ENCODE peak calls at places on chromosomes 12 and 14, in ten cellular contexts. H, B, V, T, Y, K, N, W, F and X are unnamed samples.

GRCh38 chr12:58633479-58633878 is 286.8 kb downstream of the LRIG3 start:
- DNase-seq in H (no peak), B (no peak), V (no peak), T (no peak), Y (no peak), K (no peak), N (no peak), W (no peak), F (no peak), X (no peak)

GRCh38 chr14:36785511-36785910 is 123.9 kb downstream of the PAX9 start:
- DNase-seq in H (no peak), B (no peak), V (no peak), T (no peak), Y (no peak), K (peak; percentile 43), N (no peak), W (no peak), F (no peak), X (no peak)

GRCh38 chr12:58554522-58555157 is 365.7 kb downstream of the LRIG3 start:
- DNase-seq in H (no peak), B (no peak), V (no peak), T (no peak), Y (no peak), K (no peak), N (no peak), W (no peak), F (no peak), X (no peak)

GRCh38 chr12:104137175-104137901 is 672 bp downstream of the NFYB start:
- DNase-seq in H (peak; percentile 61), B (peak; percentile 15), V (peak; percentile 46), T (peak; percentile 44), Y (peak; percentile 24), K (peak; percentile 49), N (peak; percentile 54), W (peak; percentile 56), F (no peak), X (peak; percentile 48)

GRCh38 chr12:127272864-127273263 is 994.1 kb upstream of the TMEM132C start:
- DNase-seq in H (no peak), B (no peak), V (no peak), T (no peak), Y (no peak), K (peak; percentile 95), N (peak; percentile 98), W (no peak), F (no peak), X (no peak)

GRCh38 chr12:113291586-113291985 is 43.3 kb downstream of the SLC8B1 start:
- DNase-seq in H (no peak), B (no peak), V (no peak), T (no peak), Y (no peak), K (no peak), N (no peak), W (no peak), F (no peak), X (no peak)

GRCh38 chr12:97612075-97612474 is 149.5 kb downstream of the RMST start:
- DNase-seq in H (no peak), B (no peak), V (no peak), T (no peak), Y (no peak), K (no peak), N (no peak), W (no peak), F (no peak), X (no peak)

GRCh38 chr12:132284071-132284492 is 45.3 kb downstream of the GALNT9 start:
- DNase-seq in H (no peak), B (no peak), V (no peak), T (no peak), Y (no peak), K (no peak), N (peak; percentile 42), W (no peak), F (no peak), X (no peak)

GRCh38 chr12:5956987-5957386 is 11.9 kb upstream of the ANO2 start:
- DNase-seq in H (no peak), B (no peak), V (no peak), T (no peak), Y (no peak), K (peak; percentile 24), N (no peak), W (no peak), F (no peak), X (no peak)

GRCh38 chr12:104656383-104656782 is 199.6 kb downstream of the CHST11 start:
- DNase-seq in H (no peak), B (no peak), V (no peak), T (no peak), Y (no peak), K (no peak), N (no peak), W (no peak), F (no peak), X (no peak)

GRCh38 chr14:58426819-58427288 is 477 bp downstream of the TIMM9 start:
- DNase-seq in H (peak; percentile 74), B (peak; percentile 29), V (peak; percentile 75), T (peak; percentile 58), Y (peak; percentile 58), K (peak; percentile 59), N (peak; percentile 68), W (peak; percentile 55), F (no peak), X (peak; percentile 57)

GRCh38 chr14:73173092-73173735 is 36.9 kb downstream of the PSEN1 start:
- DNase-seq in H (no peak), B (no peak), V (peak; percentile 36), T (no peak), Y (no peak), K (peak; percentile 55), N (peak; percentile 74), W (peak; percentile 40), F (no peak), X (no peak)

GRCh38 chr12:1534708-1535107 is 59.7 kb downstream of the FBXL14 start:
- DNase-seq in H (no peak), B (no peak), V (no peak), T (no peak), Y (no peak), K (no peak), N (no peak), W (peak; percentile 40), F (no peak), X (no peak)

GRCh38 chr14:47676301-47676617 is 854 bp upstream of the MDGA2 start:
- DNase-seq in H (no peak), B (no peak), V (no peak), T (no peak), Y (no peak), K (no peak), N (no peak), W (no peak), F (no peak), X (no peak)
- TF ChIP-seq CTCF in H (no peak), B (no peak), V (no peak), T (no peak), Y (no peak), K (no peak), N (no peak), W (no peak), F (no peak), X (no peak)

GRCh38 chr14:91058017-91058675 is 2.3 kb downstream of the RPS6KA5 start:
- DNase-seq in H (no peak), B (no peak), V (no peak), T (no peak), Y (no peak), K (peak; percentile 58), N (peak; percentile 3), W (no peak), F (no peak), X (no peak)

GRCh38 chr14:91062600-91062999 is 2.2 kb upstream of the RPS6KA5 start:
- DNase-seq in H (no peak), B (no peak), V (no peak), T (no peak), Y (no peak), K (peak; percentile 27), N (no peak), W (no peak), F (no peak), X (no peak)

GRCh38 chr14:91060472-91061308 is at the start of gene RPS6KA5:
- DNase-seq in H (peak; percentile 100), B (peak; percentile 99), V (peak; percentile 100), T (peak; percentile 100), Y (peak; percentile 96), K (peak; percentile 100), N (peak; percentile 100), W (peak; percentile 95), F (peak; percentile 99), X (peak; percentile 99)

GRCh38 chr14:91061309-91061887 is 957 bp upstream of the RPS6KA5 start:
- DNase-seq in H (no peak), B (no peak), V (no peak), T (no peak), Y (no peak), K (no peak), N (no peak), W (no peak), F (no peak), X (no peak)

DNA sequence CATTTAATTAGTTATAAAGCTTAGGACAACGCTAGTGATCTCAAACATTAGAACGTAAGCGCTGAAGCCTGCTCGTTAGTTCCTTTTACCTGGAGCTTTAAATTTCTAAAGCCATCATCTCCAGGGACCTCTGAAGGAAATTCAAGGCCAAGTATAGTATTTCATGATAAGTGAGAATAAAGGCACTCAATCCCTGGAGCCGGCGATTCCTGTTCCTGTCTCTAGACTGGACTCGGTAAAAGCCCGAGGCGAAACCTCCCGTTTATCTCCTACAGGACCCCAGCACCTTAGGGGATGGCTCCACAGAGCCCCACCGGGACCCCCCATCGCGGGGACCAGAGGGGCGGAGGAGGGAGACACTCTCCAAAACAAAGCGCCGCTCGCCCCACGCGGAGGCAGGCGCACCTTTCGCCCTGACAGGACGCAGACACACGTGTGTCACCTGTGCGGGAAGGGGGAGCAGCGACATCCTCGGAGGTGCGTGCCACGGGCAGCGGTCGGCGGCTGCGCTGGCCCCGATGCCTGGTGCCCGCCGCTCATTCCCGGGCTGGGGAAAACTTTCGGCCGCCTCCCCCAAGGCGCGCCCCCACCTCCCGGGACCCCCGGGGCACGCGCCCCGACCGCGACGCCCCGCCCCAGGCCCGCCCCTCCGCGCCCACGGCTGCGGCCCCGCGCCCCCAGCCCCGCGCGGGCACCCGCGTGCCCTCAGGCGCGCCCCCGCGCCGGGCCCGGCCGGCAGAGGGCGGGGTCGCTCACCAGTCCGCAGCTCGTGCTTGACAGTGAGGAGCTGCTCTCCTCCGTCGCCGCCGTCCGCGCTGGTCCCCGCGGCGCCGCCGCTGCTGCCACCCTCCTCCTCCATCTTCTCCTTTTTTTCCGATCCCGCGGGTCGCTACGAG is 617 bp downstream of the RPS6KA5 start:
- DNase-seq in H (peak; percentile 81), B (peak; percentile 38), V (peak; percentile 82), T (peak; percentile 57), Y (peak; percentile 21), K (peak; percentile 27), N (peak; percentile 1), W (peak; percentile 70), F (no peak), X (peak; percentile 74)
- TF ChIP-seq CTCF in H (no peak), B (no peak), V (peak; percentile 17), T (peak; percentile 35), Y (peak; percentile 26), K (no peak), N (no peak), W (peak; percentile 40), F (no peak), X (peak; percentile 27)

GRCh38 chr12:30695327-30696102 is at the start of gene IPO8:
- DNase-seq in H (peak; percentile 96), B (peak; percentile 73), V (peak; percentile 95), T (peak; percentile 96), Y (peak; percentile 85), K (peak; percentile 95), N (peak; percentile 88), W (peak; percentile 95), F (peak; percentile 65), X (peak; percentile 85)
- TF ChIP-seq CTCF in H (no peak), B (no peak), V (peak; percentile 44), T (peak; percentile 25), Y (peak; percentile 70), K (peak; percentile 2), N (peak; percentile 15), W (peak; percentile 21), F (no peak), X (peak; percentile 40)

GRCh38 chr12:50099302-50100008 is 4.4 kb upstream of the GPD1 start:
- DNase-seq in H (no peak), B (no peak), V (no peak), T (no peak), Y (no peak), K (peak; percentile 58), N (peak; percentile 60), W (no peak), F (no peak), X (no peak)
- TF ChIP-seq CTCF in H (no peak), B (no peak), V (no peak), T (no peak), Y (no peak), K (no peak), N (no peak), W (no peak), F (no peak), X (no peak)